ENCODE peak calls at places on chromosomes 12 and 14, in five cellular contexts. W is astrocyte of the cerebellum, O is ovary, I is substantia nigra, Y is HAP-1. K is an unnamed sample.

GRCh38 chr14:85293820-85294219 is 236.1 kb upstream of the FLRT2 start:
- DNase-seq in O (no peak), W (no peak), I (no peak), Y (no peak), K (no peak)

GRCh38 chr12:70443274-70443673 is 77.2 kb downstream of the KCNMB4 start:
- DNase-seq in Y (no peak), W (no peak), I (no peak), O (no peak), K (no peak)

GRCh38 chr14:104119119-104119699 is 19.2 kb upstream of the KIF26A start:
- DNase-seq in Y (no peak), I (no peak), W (no peak), O (peak; percentile 4), K (no peak)

GRCh38 chr12:21451529-21451928 is 14.1 kb downstream of the PYROXD1 start:
- DNase-seq in Y (no peak), W (peak; percentile 0), O (no peak), I (no peak), K (no peak)

GRCh38 chr12:124024263-124024678 is 51.3 kb downstream of the ZNF664 start:
- DNase-seq in I (no peak), W (peak; percentile 24), O (no peak), Y (no peak), K (no peak)

GRCh38 chr14:68779761-68780323 is 13.0 kb downstream of the ZFP36L1 start:
- DNase-seq in O (peak; percentile 20), I (no peak), W (no peak), Y (no peak), K (no peak)

GRCh38 chr14:35398095-35398584 is 6.4 kb downstream of the NFKBIA start:
- DNase-seq in W (no peak), I (no peak), O (no peak), Y (no peak), K (no peak)

GRCh38 chr12:588658-589057 is 74.6 kb downstream of the NINJ2 start:
- DNase-seq in Y (no peak), O (no peak), I (no peak), W (no peak), K (no peak)